ENCODE peak calls at places on chromosomes 11 and 22, in eight cellular contexts. S is psoas muscle, A is lower leg skin, K is AG08396, B is ovary, F is NCI-H2171 treated with DMSO at 0.1 percent for 48 hours, L is colonic mucosa, D is chondrocyte. J is an unnamed sample.

GRCh38 chr11:117676501-117676900 is 120.5 kb downstream of the DSCAML1 start:
- DNase-seq in S (no peak), A (no peak), K (no peak), B (no peak), F (peak), L (no peak), D (no peak), J (no peak)

GRCh38 chr11:23490557-23491235 is 630.4 kb upstream of the CCDC179 start:
- DNase-seq in S (no peak), A (no peak), K (no peak), B (no peak), F (no peak), L (no peak), D (no peak), J (no peak)

GRCh38 chr11:19547044-19547443 is 165.6 kb upstream of the NAV2 start:
- DNase-seq in S (no peak), A (no peak), K (no peak), B (no peak), F (no peak), L (no peak), D (no peak), J (no peak)

GRCh38 chr11:46658259-46658658 is 40.9 kb downstream of the ATG13 start:
- DNase-seq in S (peak), A (no peak), K (no peak), B (no peak), F (no peak), L (no peak), D (no peak), J (no peak)

GRCh38 chr11:109071712-109072524 is 350.1 kb upstream of the C11orf87 start:
- DNase-seq in S (peak), A (peak), K (no peak), B (no peak), F (no peak), L (no peak), D (no peak), J (no peak)

GRCh38 chr11:111344032-111344431 is 35.0 kb downstream of the POU2AF1 start:
- DNase-seq in S (peak), A (peak), K (peak), B (peak), F (peak), L (no peak), D (no peak), J (no peak)

GRCh38 chr22:22866381-22867111 is 21.1 kb upstream of the IGLL5 start:
- DNase-seq in S (no peak), A (no peak), K (no peak), B (no peak), F (no peak), L (no peak), D (no peak), J (no peak)

GRCh38 chr11:44140805-44141204 is 45.3 kb downstream of the EXT2 start:
- DNase-seq in S (no peak), A (no peak), K (no peak), B (no peak), F (no peak), L (no peak), D (no peak), J (no peak)

GRCh38 chr11:19676508-19677379 is 35.9 kb upstream of the NAV2 start:
- DNase-seq in S (peak), A (no peak), K (no peak), B (no peak), F (peak), L (no peak), D (no peak), J (no peak)

GRCh38 chr11:118635237-118635591 is 27.8 kb downstream of the PHLDB1 start:
- DNase-seq in S (no peak), A (no peak), K (no peak), B (peak), F (no peak), L (no peak), D (no peak), J (no peak)

GRCh38 chr22:19717691-19718254 is 3.5 kb downstream of the SEPTIN5 start:
- DNase-seq in S (peak), A (peak), K (peak), B (peak), F (peak), L (peak), D (no peak), J (peak)

GRCh38 chr22:36222887-36223450 is 16.4 kb downstream of the APOL2 start:
- DNase-seq in S (no peak), A (no peak), K (no peak), B (no peak), F (no peak), L (no peak), D (no peak), J (no peak)

J was measured in upper lobe of right lung.